ENCODE peak calls at places on chromosomes 16 and 17, in seven cellular contexts. T is C1 segment of cervical spinal cord, Y is mucosa of descending colon, H is posterior vena cava, D is NCI-H1930, X is heart left ventricle, N is hypothalamus. W is an unnamed sample.

GRCh38 chr17:8728991-8729390 is 15.6 kb downstream of the CCDC42 start:
- DNase-seq in D (no peak), N (no peak), H (peak; percentile 62), T (no peak), X (no peak), Y (no peak), W (no peak)

GRCh38 chr17:74466111-74466784 is at the start of gene CD300A:
- DNase-seq in D (no peak), H (peak; percentile 89), X (peak; percentile 80), Y (peak; percentile 79), N (peak; percentile 14), T (no peak), W (peak; percentile 38)

GRCh38 chr17:79476074-79476473 is 134.8 kb downstream of the RBFOX3 start:
- DNase-seq in X (no peak), D (no peak), Y (no peak), H (no peak), T (no peak), N (no peak), W (no peak)

GRCh38 chr16:47574091-47575054 is 113.2 kb downstream of the PHKB start:
- DNase-seq in D (no peak), N (no peak), T (no peak), Y (no peak), H (no peak), X (no peak), W (peak; percentile 60)

GRCh38 chr16:50448522-50448921 is 79.7 kb upstream of the BRD7 start:
- DNase-seq in H (peak; percentile 43), Y (no peak), T (no peak), X (no peak), D (no peak), N (no peak), W (no peak)

GRCh38 chr16:50548659-50549560 is 714 bp downstream of the NKD1 start:
- DNase-seq in Y (peak; percentile 62), T (no peak), D (no peak), H (peak; percentile 84), N (no peak), X (no peak), W (no peak)

GRCh38 chr16:80274576-80275191 is 266.1 kb upstream of the DYNLRB2 start:
- DNase-seq in D (no peak), H (no peak), Y (no peak), T (no peak), X (no peak), N (no peak), W (no peak)

GRCh38 chr16:77191259-77191969 is 424 bp downstream of the MON1B start:
- DNase-seq in X (no peak), H (no peak), N (no peak), Y (peak; percentile 73), T (no peak), D (no peak), W (peak; percentile 39)

GRCh38 chr17:77498875-77499698 is 358.3 kb downstream of the SEC14L1 start:
- DNase-seq in D (no peak), X (no peak), N (no peak), H (peak; percentile 67), Y (peak; percentile 48), T (no peak), W (no peak)

GRCh38 chr17:45228985-45229517 is 7.4 kb downstream of the FMNL1 start:
- DNase-seq in X (peak; percentile 94), Y (peak; percentile 92), H (peak; percentile 96), N (peak; percentile 54), T (peak; percentile 46), D (no peak), W (peak; percentile 93)